ENCODE peak calls at places on chromosome 1, in four cellular contexts. O is uterus, J is tibial nerve, C is IMR-90. W is an unnamed sample.

GRCh38 chr1:104132386-104132973 is 382.8 kb downstream of the AMY1C start:
- DNase-seq in O (no peak), J (no peak), C (peak; percentile 1), W (peak; percentile 5)

GRCh38 chr1:238648296-238648695 is 738.1 kb upstream of the CHRM3 start:
- DNase-seq in O (no peak), J (no peak), C (no peak), W (no peak)

GRCh38 chr1:56577859-56578663 is 1.3 kb downstream of the PLPP3 start:
- DNase-seq in O (peak; percentile 48), J (no peak), C (peak; percentile 61), W (peak; percentile 70)

GRCh38 chr1:241311056-241311746 is 45.8 kb downstream of the RGS7 start:
- DNase-seq in O (no peak), J (no peak), C (peak; percentile 4), W (no peak)

GRCh38 chr1:1763657-1764621 is 14.3 kb downstream of the NADK start:
- DNase-seq in O (no peak), J (peak; percentile 30), C (no peak), W (no peak)

GRCh38 chr1:228695015-228695955 is 40.0 kb upstream of the RHOU start:
- DNase-seq in O (no peak), J (no peak), C (no peak), W (no peak)

GRCh38 chr1:39927538-39927937 is 25.8 kb upstream of the MYCL start:
- DNase-seq in O (no peak), J (no peak), C (no peak), W (no peak)

GRCh38 chr1:67053785-67054759 is at the start of gene SLC35D1:
- DNase-seq in O (peak; percentile 71), J (peak; percentile 46), C (peak; percentile 53), W (peak; percentile 71)

GRCh38 chr1:167011560-167012191 is 22.6 kb downstream of the MAEL start:
- DNase-seq in O (no peak), J (no peak), C (no peak), W (no peak)

GRCh38 chr1:111201275-111202090 is 1.0 kb upstream of the DENND2D start:
- DNase-seq in O (no peak), J (no peak), C (no peak), W (no peak)

GRCh38 chr1:49026230-49026811 is 249.6 kb upstream of the BEND5 start:
- DNase-seq in O (no peak), J (no peak), C (no peak), W (no peak)

GRCh38 chr1:207831517-207832327 is 79.2 kb downstream of the CD34 start:
- DNase-seq in O (no peak), J (no peak), C (peak; percentile 75), W (no peak)

GRCh38 chr1:210001751-210002150 is 63.7 kb downstream of the SYT14 start:
- DNase-seq in O (no peak), J (no peak), C (no peak), W (no peak)

GRCh38 chr1:97668945-97669344 is 251.9 kb downstream of the DPYD start:
- DNase-seq in O (no peak), J (no peak), C (peak; percentile 61), W (peak; percentile 38)

GRCh38 chr1:54229281-54229891 is 29.4 kb downstream of the MRPL37 start:
- DNase-seq in O (peak; percentile 67), J (no peak), C (peak; percentile 72), W (peak; percentile 49)

GRCh38 chr1:197618065-197618464 is 157.2 kb downstream of the DENND1B start:
- DNase-seq in O (no peak), J (no peak), C (peak; percentile 34), W (peak; percentile 4)

GRCh38 chr1:197664391-197664790 is 110.9 kb downstream of the DENND1B start:
- DNase-seq in O (no peak), J (no peak), C (no peak), W (no peak)

DNA sequence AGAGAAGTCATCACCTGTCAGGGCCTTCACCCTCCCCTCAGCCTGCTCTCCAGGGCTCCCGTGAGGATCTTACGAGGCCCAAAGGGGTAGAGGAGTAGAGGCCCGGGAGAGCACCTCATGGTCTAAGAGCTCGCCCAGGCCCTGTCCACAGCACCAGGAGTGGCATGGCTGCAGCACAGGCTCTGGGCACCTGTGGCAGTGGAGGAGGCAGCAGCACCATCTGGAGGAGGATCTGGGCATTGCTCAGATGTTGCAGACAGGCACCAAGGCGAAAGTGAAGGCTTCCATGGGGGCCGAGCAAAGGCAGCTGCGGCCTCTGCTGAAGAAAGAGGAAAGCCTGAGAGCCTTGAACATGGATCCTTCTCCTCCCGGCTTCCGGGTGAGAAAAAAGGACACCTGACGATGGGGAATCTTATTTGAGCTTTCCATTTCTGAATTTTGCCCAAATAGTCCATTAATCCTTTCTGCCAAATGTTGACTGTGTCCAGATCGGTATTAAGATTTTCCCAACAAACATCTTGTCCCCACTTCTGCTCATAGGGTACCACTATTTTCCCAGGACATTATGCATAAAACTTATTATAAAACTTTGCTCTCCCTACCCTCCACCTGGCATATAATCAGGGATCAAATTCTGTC is 604.7 kb downstream of the PTPRC start:
- DNase-seq in O (no peak), J (no peak), C (peak; percentile 43), W (peak; percentile 32)
- H3K4me3 ChIP-seq in O (no peak overlapping the region), J (no peak overlapping the region), C (no peak overlapping the region), W (no peak overlapping the region)

DNA sequence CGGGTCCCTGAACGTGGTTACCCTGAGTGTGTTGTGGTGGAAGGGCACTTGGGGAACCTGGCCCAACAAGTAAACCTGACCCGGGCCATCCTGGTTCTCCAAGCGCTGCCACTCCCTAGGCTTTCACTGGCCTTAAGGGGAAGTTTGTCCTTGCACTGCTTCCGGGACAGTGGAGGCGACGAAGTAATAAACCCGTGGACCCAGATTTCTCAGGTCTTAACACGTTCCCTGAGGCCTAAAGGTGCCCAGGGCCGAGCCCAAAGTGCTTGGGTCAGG is 261 bp upstream of the CCDC24 start:
- DNase-seq in O (no peak), J (no peak), C (no peak), W (no peak)
- TF ChIP-seq CTCF in O (no peak), J (no peak), C (no peak), W (no peak)

GRCh38 chr1:117371436-117372151 is 4.3 kb downstream of the MAN1A2 start:
- DNase-seq in O (no peak), J (no peak), C (peak; percentile 39), W (no peak)

GRCh38 chr1:117368116-117369108 is 1.2 kb downstream of the MAN1A2 start:
- DNase-seq in O (no peak), J (no peak), C (peak; percentile 11), W (no peak)

GRCh38 chr1:117372863-117373412 is 5.7 kb downstream of the MAN1A2 start:
- DNase-seq in O (no peak), J (no peak), C (peak; percentile 34), W (no peak)

GRCh38 chr1:117370071-117370470 is 2.8 kb downstream of the MAN1A2 start:
- DNase-seq in O (no peak), J (no peak), C (peak; percentile 6), W (no peak)

DNA sequence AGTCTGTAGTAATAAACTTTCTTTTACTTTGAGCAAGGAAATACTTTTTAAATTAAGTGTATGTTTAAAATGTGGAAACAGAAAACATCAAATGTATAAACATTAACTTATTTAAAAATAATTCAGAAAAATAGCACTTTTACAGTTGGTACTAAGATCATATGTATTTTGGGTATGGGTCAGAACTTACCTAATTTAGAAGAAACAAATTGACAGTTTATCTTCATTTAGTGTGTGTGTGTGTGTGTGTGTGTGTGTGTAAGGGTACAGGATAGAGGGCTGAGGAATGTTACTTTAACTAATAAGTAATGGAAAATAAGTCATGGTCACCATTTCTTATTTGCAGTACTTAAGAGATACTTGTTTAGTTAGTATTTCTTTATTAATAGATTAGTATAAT is 3.3 kb downstream of the MAN1A2 start:
- DNase-seq in O (no peak), J (no peak), C (no peak), W (no peak)
- H3K4me3 ChIP-seq in O (no peak overlapping the region), J (peak overlapping the region; percentile 88), C (peak overlapping the region; percentile 33), W (peak overlapping the region; percentile 28)

DNA sequence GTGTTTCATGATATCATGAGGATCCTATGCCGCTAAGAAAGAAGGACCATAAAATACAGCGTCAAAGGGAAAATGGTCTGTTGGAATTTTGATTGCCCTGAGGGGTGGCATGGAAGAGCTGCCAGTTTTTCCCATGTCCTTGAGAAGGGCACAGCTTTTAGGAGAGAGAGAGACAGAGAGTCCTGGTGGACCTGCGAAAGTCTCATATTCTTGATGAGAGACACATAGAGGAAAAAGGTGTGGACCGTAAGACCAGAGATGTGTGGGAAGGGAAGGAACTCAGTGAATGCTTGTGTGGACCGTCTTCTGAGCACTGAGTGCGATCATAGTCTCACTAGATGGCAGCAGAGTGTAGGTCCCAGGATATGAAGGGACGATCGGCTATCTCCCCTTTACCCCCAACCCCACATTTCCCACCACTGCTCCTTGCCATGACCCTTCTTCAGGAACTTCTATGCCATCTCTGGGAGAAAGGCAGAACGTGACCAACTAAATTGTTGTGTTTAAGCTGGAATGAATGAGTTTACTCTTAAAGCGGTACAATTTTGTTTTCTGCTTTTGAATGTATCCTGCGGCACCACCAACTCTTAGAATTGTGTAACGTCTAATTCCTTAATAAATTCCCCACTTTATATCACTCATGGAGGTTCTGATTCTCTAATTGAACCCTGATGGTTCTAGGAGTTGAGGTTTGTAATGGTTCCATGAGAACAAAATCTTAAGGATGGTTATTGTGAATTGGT is 117.7 kb downstream of the CTH start:
- DNase-seq in O (peak; percentile 40), J (no peak), C (peak; percentile 33), W (peak; percentile 30)
- TF ChIP-seq CTCF in O (peak; percentile 36), J (peak; percentile 48), C (peak; percentile 55), W (peak; percentile 66)

DNA sequence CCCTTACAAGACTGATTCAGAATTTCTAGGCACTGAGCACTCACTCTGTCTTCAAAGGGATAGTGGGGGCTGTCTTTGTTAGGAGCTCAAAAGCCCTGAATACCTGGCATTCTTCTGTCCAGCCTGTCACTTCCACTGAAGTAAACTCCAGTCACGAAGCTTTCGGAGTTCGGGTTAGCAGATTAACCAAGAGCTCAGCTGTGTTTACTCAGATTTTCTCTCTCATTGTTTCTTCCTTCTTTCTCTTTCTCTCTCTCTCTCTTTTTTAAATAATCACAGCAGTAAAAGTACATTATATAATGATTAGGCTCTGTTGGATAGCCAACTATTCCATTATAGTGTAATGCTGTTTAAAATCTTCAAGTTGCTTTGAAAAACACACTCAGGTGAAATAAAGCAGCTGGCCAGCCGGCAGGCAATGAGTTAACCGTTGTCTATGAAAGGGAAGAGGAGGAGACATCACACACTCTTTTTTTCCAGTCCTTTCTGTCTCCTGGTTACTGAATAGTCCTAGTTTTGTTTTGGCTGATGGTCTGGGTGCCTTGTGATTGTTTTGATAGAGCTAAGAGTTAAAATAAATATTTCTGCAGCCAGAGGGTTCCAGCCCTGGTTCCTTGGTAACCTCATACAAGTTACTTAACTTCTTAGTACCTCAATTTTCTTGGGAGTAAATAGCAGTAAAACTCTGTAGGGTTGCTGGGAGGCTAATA is 89.8 kb downstream of the ADSS2 start:
- DNase-seq in O (no peak), J (no peak), C (peak; percentile 86), W (peak; percentile 85)
- H3K4me3 ChIP-seq in O (no peak overlapping the region), J (peak overlapping the region; percentile 7), C (peak overlapping the region; percentile 34), W (peak overlapping the region; percentile 30)

DNA sequence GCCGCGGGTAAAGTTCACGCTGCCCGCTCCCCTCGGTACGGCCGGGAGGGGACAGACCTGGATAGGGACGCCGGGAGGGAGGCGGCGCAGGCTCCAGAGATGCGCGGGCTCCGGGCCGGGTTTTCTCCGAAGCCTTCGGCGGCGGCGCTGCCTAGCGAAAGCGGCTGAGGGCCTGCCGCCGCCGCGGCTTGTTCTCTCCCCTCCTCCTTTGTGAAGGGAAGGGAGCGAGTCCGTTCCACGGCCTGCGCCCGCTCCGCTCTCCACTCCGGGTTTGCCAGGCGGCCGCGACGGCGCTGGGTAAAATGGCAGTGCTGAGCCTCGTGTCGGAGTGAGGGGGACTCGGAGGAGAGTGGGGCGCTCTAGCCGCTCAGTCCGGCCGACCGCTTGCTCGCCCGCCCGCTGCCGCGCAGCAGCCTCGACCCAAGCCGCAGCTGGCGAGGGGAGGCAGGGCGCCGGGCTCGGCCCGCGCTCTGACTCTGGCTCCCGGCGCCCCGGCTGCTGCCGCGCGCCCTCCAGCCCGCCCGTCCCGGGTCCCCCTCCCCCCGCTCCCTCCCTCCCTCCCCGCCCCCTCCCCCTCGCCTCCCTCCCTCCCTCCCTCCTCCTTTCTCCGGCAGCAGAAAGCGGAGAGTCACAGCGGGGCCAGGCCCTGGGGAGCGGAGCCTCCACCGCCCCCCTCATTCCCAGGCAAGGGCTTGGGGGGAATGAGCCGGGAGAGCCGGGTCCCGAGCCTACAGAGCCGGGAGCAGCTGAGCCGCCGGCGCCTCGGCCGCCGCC is at the start of gene ARID1A:
- DNase-seq in O (peak; percentile 98), J (peak; percentile 91), C (peak; percentile 97), W (peak; percentile 99)
- TF ChIP-seq CTCF in O (peak; percentile 41), J (no peak), C (peak; percentile 12), W (no peak)

W was measured in astrocyte of the spinal cord.